ENCODE peak calls at places on chromosomes 11 and 22, in four cellular contexts. K is endothelial cell, X is AG04449, O is esophagus muscularis mucosa. P is an unnamed sample.

GRCh38 chr11:59611570-59612565 is 3.7 kb downstream of the OSBP start:
- DNase-seq in K (no peak), X (peak), O (no peak), P (no peak)

GRCh38 chr11:104152941-104153340 is 11.0 kb downstream of the PDGFD start:
- DNase-seq in K (no peak), X (no peak), O (no peak), P (no peak)

GRCh38 chr11:32420937-32421532 is 14.3 kb downstream of the WT1 start:
- DNase-seq in K (peak), X (no peak), O (peak), P (no peak)

GRCh38 chr11:1055990-1056771 is 18.5 kb upstream of the MUC2 start:
- DNase-seq in K (no peak), X (no peak), O (no peak), P (peak)

GRCh38 chr11:10324474-10324873 is 19.6 kb downstream of the ADM start:
- DNase-seq in K (no peak), X (no peak), O (peak), P (no peak)

GRCh38 chr22:48651036-48651890 is 1176.4 kb downstream of the BRD1 start:
- DNase-seq in K (no peak), X (no peak), O (no peak), P (no peak)

GRCh38 chr11:96199563-96200025 is 143.4 kb downstream of the MAML2 start:
- DNase-seq in K (no peak), X (no peak), O (no peak), P (no peak)

GRCh38 chr11:36116161-36116560 is 172.3 kb downstream of the LDLRAD3 start:
- DNase-seq in K (peak), X (no peak), O (no peak), P (no peak)

GRCh38 chr11:47393163-47394049 is 15.0 kb upstream of the SLC39A13 start:
- DNase-seq in K (no peak), X (peak), O (no peak), P (no peak)

GRCh38 chr11:11400635-11401232 is 47.7 kb upstream of the CSNK2A3 start:
- DNase-seq in K (peak), X (no peak), O (no peak), P (no peak)

GRCh38 chr22:46107753-46108563 is 42.4 kb upstream of the PPARA start:
- DNase-seq in K (no peak), X (no peak), O (no peak), P (no peak)

GRCh38 chr11:5910521-5910920 is 17.5 kb downstream of the OR52E5 start:
- DNase-seq in K (no peak), X (no peak), O (no peak), P (no peak)

GRCh38 chr11:60334005-60334620 is 7.1 kb downstream of the MS4A6E start:
- DNase-seq in K (peak), X (no peak), O (no peak), P (peak)

GRCh38 chr22:48744283-48744641 is 1083.4 kb downstream of the BRD1 start:
- DNase-seq in K (no peak), X (no peak), O (no peak), P (no peak)

GRCh38 chr22:19654338-19654922 is 59.9 kb upstream of the SEPTIN5 start:
- DNase-seq in K (no peak), X (no peak), O (no peak), P (no peak)

GRCh38 chr11:34860034-34860433 is 56.1 kb downstream of the APIP start:
- DNase-seq in K (no peak), X (no peak), O (no peak), P (no peak)

GRCh38 chr11:134032031-134032430 is 36.8 kb upstream of the JAM3 start:
- DNase-seq in K (no peak), X (no peak), O (no peak), P (no peak)

GRCh38 chr11:8081591-8082021 is 595 bp downstream of the TUB start:
- DNase-seq in K (no peak), X (no peak), O (no peak), P (no peak)

GRCh38 chr11:61888043-61888442 is 3.3 kb downstream of the FADS3 start:
- DNase-seq in K (no peak), X (peak), O (peak), P (no peak)

GRCh38 chr11:32893947-32894827 is 1.6 kb downstream of the QSER1 start:
- DNase-seq in K (peak), X (peak), O (no peak), P (no peak)

GRCh38 chr11:1963864-1964263 is 16.7 kb downstream of the MRPL23 start:
- DNase-seq in K (no peak), X (no peak), O (no peak), P (no peak)

GRCh38 chr22:24134090-24134846 is 47.0 kb upstream of the SUSD2 start:
- DNase-seq in K (no peak), X (no peak), O (no peak), P (no peak)

GRCh38 chr22:39243443-39244072 is 1.2 kb downstream of the PDGFB start:
- DNase-seq in K (no peak), X (no peak), O (no peak), P (peak)

GRCh38 chr11:118007040-118007439 is 20.8 kb downstream of the IL10RA start:
- DNase-seq in K (no peak), X (no peak), O (peak), P (no peak)

GRCh38 chr11:10485646-10486045 is 30.6 kb downstream of the AMPD3 start:
- DNase-seq in K (no peak), X (no peak), O (no peak), P (no peak)

GRCh38 chr11:101866619-101867491 is 48.0 kb upstream of the CEP126 start:
- DNase-seq in K (no peak), X (no peak), O (no peak), P (no peak)

GRCh38 chr11:102757823-102758549 is 22.4 kb downstream of the MMP10 start:
- DNase-seq in K (no peak), X (no peak), O (no peak), P (no peak)

GRCh38 chr11:61138940-61139339 is 22.3 kb downstream of the VPS37C start:
- DNase-seq in K (no peak), X (peak), O (no peak), P (no peak)

GRCh38 chr11:72570893-72571741 is 103.1 kb downstream of the PDE2A start:
- DNase-seq in K (no peak), X (no peak), O (no peak), P (no peak)

GRCh38 chr11:102712140-102712539 is 6.6 kb upstream of the MMP27 start:
- DNase-seq in K (no peak), X (no peak), O (no peak), P (no peak)

GRCh38 chr11:88266157-88266556 is 71.4 kb downstream of the CTSC start:
- DNase-seq in K (no peak), X (no peak), O (no peak), P (no peak)

GRCh38 chr11:44066732-44067131 is 662 bp downstream of the ACCS start:
- DNase-seq in K (no peak), X (no peak), O (no peak), P (no peak)

GRCh38 chr11:94786264-94787126 is 18.3 kb downstream of the AMOTL1 start:
- DNase-seq in K (no peak), X (no peak), O (peak), P (no peak)

GRCh38 chr22:31345331-31346254 is 553 bp downstream of the PATZ1 start:
- DNase-seq in K (peak), X (no peak), O (no peak), P (peak)
- TF ChIP-seq CTCF in K (peak), X (peak), O (peak), P (peak)

DNA sequence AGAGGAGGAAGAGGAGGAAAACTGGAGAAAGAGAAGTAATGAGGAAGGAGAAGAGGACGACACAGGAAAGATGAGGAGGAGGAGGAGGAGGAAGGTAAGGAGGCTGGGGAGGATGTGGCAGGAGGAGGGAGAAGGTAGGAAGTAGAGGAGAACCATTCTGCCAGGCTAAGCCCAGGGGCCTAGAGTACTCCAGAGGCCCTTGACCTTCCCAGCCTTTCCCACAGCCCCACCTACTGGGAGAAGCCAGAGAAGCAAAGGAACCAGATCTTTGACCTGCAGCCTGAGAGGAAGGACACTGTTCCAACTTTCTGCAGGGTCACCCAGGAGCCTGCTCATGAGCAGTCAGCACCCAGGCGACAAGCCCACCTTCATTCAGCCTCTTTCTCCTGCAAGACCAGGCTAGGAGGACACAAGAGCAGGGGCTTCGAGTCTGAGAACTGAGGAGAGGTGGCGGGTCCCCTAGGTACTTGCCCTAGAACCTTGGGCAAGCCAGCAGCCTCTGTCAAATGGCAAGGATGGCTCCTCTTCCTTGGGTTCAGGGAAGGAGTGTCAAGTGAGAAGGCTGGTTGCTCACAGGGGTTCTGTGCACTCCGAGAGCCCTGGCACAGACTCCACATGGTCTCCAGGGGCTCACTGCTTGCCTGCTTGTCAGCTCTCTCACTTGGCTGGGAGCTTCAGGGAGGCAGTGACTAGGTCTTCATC is 27.9 kb upstream of the OAF start:
- DNase-seq in K (peak), X (no peak), O (peak), P (peak)
- TF ChIP-seq CTCF in K (peak), X (peak), O (no peak), P (peak)

GRCh38 chr11:20248345-20248744 is 88.1 kb upstream of the DBX1 start:
- DNase-seq in K (no peak), X (no peak), O (no peak), P (no peak)

GRCh38 chr11:20247540-20248138 is 87.4 kb upstream of the DBX1 start:
- DNase-seq in K (no peak), X (no peak), O (no peak), P (no peak)

GRCh38 chr11:20249313-20249873 is 89.1 kb upstream of the DBX1 start:
- DNase-seq in K (no peak), X (no peak), O (no peak), P (no peak)

GRCh38 chr11:20238712-20239111 is 78.4 kb upstream of the DBX1 start:
- DNase-seq in K (no peak), X (no peak), O (no peak), P (no peak)

DNA sequence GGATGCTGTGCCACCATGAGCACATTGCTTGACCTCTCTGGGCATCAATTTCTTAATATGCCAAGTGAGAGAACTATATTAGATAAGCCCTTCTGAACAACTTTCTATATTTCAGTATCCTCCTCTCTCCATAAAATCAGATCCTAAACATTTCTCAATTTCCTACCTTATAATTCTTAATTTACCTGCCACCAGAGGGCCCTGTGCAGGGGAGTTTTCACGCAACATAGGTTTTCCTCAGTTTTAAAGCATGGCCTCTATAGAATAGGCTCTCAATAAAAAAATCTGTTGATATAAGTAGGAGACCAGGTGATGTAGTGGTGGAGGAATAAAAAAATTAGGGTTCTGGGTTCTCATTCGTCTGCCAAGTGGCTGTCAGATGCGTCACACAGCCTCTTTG is 83.7 kb upstream of the DBX1 start:
- DNase-seq in K (no peak), X (no peak), O (no peak), P (no peak)
- TF ChIP-seq CTCF in K (no peak), X (no peak), O (no peak), P (peak)

DNA sequence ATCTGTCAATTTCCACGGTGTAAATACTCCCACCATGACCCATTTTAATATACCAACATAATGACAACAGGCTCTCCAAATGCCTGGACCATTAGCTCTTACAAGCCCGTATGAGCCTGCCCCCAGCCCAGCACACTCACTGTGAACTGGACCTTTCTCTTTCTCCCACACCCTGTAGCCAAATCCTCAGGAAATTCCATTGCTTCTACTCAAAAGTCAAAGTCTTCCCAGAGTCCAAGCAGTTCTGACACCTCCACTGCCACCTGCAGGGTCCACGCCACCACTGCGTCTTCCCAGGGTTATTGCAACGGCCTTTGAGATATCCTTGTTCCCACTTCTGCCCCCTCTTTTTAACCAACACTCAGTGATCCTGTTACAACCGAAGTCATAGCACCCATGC is 110.1 kb upstream of the ASPHD2 start:
- DNase-seq in K (peak), X (peak), O (no peak), P (no peak)
- TF ChIP-seq CTCF in K (peak), X (peak), O (no peak), P (no peak)

GRCh38 chr11:66258473-66258893 is 10.0 kb upstream of the RAB1B start:
- DNase-seq in K (no peak), X (no peak), O (no peak), P (no peak)
- TF ChIP-seq CTCF in K (no peak), X (no peak), O (no peak), P (peak)

P was measured in progenitor cell of endocrine pancreas.